ENCODE peak calls at places on chromosomes 4 and X, in four cellular contexts. One of them, this sample, is unnamed.

GRCh38 chr4:15436515-15436914 is 8.7 kb downstream of the C1QTNF7 start:
- DNase-seq in K562: no peak
- DNase-seq in A549: no peak
- DNase-seq in endothelial cell of umbilical vein: peak
- DNase-seq in this sample: no peak

GRCh38 chr4:3340703-3341088 is 47.9 kb downstream of the RGS12 start:
- DNase-seq in K562: no peak
- DNase-seq in A549: peak
- DNase-seq in endothelial cell of umbilical vein: no peak
- DNase-seq in this sample: no peak

GRCh38 chr4:137905930-137906329 is 336.2 kb downstream of the SLC7A11 start:
- DNase-seq in K562: no peak
- DNase-seq in A549: no peak
- DNase-seq in endothelial cell of umbilical vein: no peak
- DNase-seq in this sample: no peak

GRCh38 chr4:159487284-159487747 is 384.4 kb downstream of the RAPGEF2 start:
- DNase-seq in K562: peak
- DNase-seq in A549: peak
- DNase-seq in endothelial cell of umbilical vein: peak
- DNase-seq in this sample: peak

GRCh38 chrX:38260231-38260630 is 39.6 kb upstream of the SRPX start:
- DNase-seq in K562: peak
- DNase-seq in A549: peak
- DNase-seq in endothelial cell of umbilical vein: peak
- DNase-seq in this sample: peak

GRCh38 chr4:111689731-111690130 is 455.5 kb upstream of the FAM241A start:
- DNase-seq in K562: no peak
- DNase-seq in A549: no peak
- DNase-seq in endothelial cell of umbilical vein: no peak
- DNase-seq in this sample: no peak

GRCh38 chr4:167966161-167966560 is 126.2 kb upstream of the ANXA10 start:
- DNase-seq in K562: no peak
- DNase-seq in A549: no peak
- DNase-seq in endothelial cell of umbilical vein: peak
- DNase-seq in this sample: no peak

GRCh38 chrX:24494544-24495113 is 29.5 kb downstream of the PDK3 start:
- DNase-seq in K562: no peak
- DNase-seq in A549: peak
- DNase-seq in endothelial cell of umbilical vein: peak
- DNase-seq in this sample: no peak

GRCh38 chrX:121958886-121959285 is 911.5 kb downstream of the GLUD2 start:
- DNase-seq in K562: no peak
- DNase-seq in A549: no peak
- DNase-seq in endothelial cell of umbilical vein: no peak
- DNase-seq in this sample: no peak

GRCh38 chr4:80192937-80193336 is 4.4 kb upstream of the PRDM8 start:
- DNase-seq in K562: no peak
- DNase-seq in A549: no peak
- DNase-seq in endothelial cell of umbilical vein: no peak
- DNase-seq in this sample: no peak

GRCh38 chr4:18815779-18816173 is 794.2 kb upstream of the LCORL start:
- DNase-seq in K562: no peak
- DNase-seq in A549: no peak
- DNase-seq in endothelial cell of umbilical vein: no peak
- DNase-seq in this sample: no peak

GRCh38 chr4:114178392-114178791 is 198.9 kb upstream of the ARSJ start:
- DNase-seq in K562: no peak
- DNase-seq in A549: no peak
- DNase-seq in endothelial cell of umbilical vein: peak
- DNase-seq in this sample: no peak

GRCh38 chr4:78951862-78952472 is 12.7 kb upstream of the PAQR3 start:
- DNase-seq in K562: peak
- DNase-seq in A549: peak
- DNase-seq in endothelial cell of umbilical vein: peak
- DNase-seq in this sample: no peak

GRCh38 chr4:89583106-89583505 is 253.9 kb downstream of the SNCA start:
- DNase-seq in K562: no peak
- DNase-seq in A549: no peak
- DNase-seq in endothelial cell of umbilical vein: no peak
- DNase-seq in this sample: no peak

GRCh38 chr4:108931926-108932325 is 169.1 kb upstream of the ETNPPL start:
- DNase-seq in K562: no peak
- DNase-seq in A549: no peak
- DNase-seq in endothelial cell of umbilical vein: no peak
- DNase-seq in this sample: no peak

GRCh38 chrX:138128025-138128671 is 562.2 kb downstream of the ZIC3 start:
- DNase-seq in K562: peak
- DNase-seq in A549: peak
- DNase-seq in endothelial cell of umbilical vein: peak
- DNase-seq in this sample: no peak

GRCh38 chr4:149997881-149998421 is 80.3 kb upstream of the DCLK2 start:
- DNase-seq in K562: no peak
- DNase-seq in A549: peak
- DNase-seq in endothelial cell of umbilical vein: peak
- DNase-seq in this sample: no peak

GRCh38 chrX:9312922-9313867 is 151.7 kb upstream of the TBL1X start:
- DNase-seq in K562: peak
- DNase-seq in A549: peak
- DNase-seq in endothelial cell of umbilical vein: peak
- DNase-seq in this sample: peak

GRCh38 chrX:135740683-135741149 is 27.3 kb downstream of the CT45A3 start:
- DNase-seq in K562: peak
- DNase-seq in A549: peak
- DNase-seq in endothelial cell of umbilical vein: peak
- DNase-seq in this sample: peak

GRCh38 chrX:115642895-115643530 is 82.0 kb downstream of the PLS3 start:
- DNase-seq in K562: peak
- DNase-seq in A549: peak
- DNase-seq in endothelial cell of umbilical vein: peak
- DNase-seq in this sample: peak

GRCh38 chrX:115639481-115639880 is 78.5 kb downstream of the PLS3 start:
- DNase-seq in K562: no peak
- DNase-seq in A549: no peak
- DNase-seq in endothelial cell of umbilical vein: peak
- DNase-seq in this sample: no peak

GRCh38 chrX:115642304-115642703 is 81.3 kb downstream of the PLS3 start:
- DNase-seq in K562: no peak
- DNase-seq in A549: peak
- DNase-seq in endothelial cell of umbilical vein: no peak
- DNase-seq in this sample: no peak
- TF ChIP-seq JUN in K562: no peak
- TF ChIP-seq JUN in A549: no peak
- TF ChIP-seq JUN in endothelial cell of umbilical vein: no peak
- TF ChIP-seq JUN in this sample: no peak

GRCh38 chr4:604131-604530 is 21.2 kb upstream of the PDE6B start:
- DNase-seq in K562: no peak
- DNase-seq in A549: no peak
- DNase-seq in endothelial cell of umbilical vein: no peak
- DNase-seq in this sample: no peak
- TF ChIP-seq MAX in K562: no peak
- TF ChIP-seq MAX in A549: no peak
- TF ChIP-seq MAX in endothelial cell of umbilical vein: no peak
- TF ChIP-seq MAX in this sample: no peak

GRCh38 chr4:127632420-127633403 is at the start of gene INTU:
- DNase-seq in K562: peak
- DNase-seq in A549: peak
- DNase-seq in endothelial cell of umbilical vein: peak
- DNase-seq in this sample: peak
- TF ChIP-seq JUN in K562: no peak
- TF ChIP-seq JUN in A549: no peak
- TF ChIP-seq JUN in endothelial cell of umbilical vein: no peak
- TF ChIP-seq JUN in this sample: no peak

GRCh38 chr4:6319530-6320150 is 50.0 kb downstream of the WFS1 start:
- DNase-seq in K562: no peak
- DNase-seq in A549: no peak
- DNase-seq in endothelial cell of umbilical vein: no peak
- DNase-seq in this sample: no peak
- TF ChIP-seq MAX in K562: no peak
- TF ChIP-seq MAX in A549: no peak
- TF ChIP-seq MAX in endothelial cell of umbilical vein: no peak
- TF ChIP-seq MAX in this sample: no peak

DNA sequence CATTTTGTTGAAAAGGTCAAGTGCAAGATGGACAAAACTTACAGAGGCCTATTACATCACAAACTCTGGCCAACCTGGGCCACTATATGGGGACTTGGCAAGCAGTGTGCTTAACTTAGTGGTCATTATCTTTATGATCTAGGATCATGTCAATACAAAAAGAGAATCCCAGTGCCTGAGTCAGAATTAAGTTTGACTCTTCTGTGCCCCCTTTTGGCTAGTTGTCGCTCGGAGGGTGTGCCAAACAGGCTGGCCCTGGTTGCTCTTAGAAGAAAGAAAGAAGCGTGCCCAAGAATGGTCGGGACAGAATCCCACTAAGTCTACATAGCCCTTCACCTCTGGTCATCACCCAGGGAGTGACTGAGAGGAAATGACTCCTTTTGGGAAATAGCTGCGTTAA is 100.1 kb downstream of the EIF4E start:
- DNase-seq in K562: no peak
- DNase-seq in A549: peak
- DNase-seq in endothelial cell of umbilical vein: no peak
- DNase-seq in this sample: peak
- TF ChIP-seq JUN in K562: no peak
- TF ChIP-seq JUN in A549: no peak
- TF ChIP-seq JUN in endothelial cell of umbilical vein: no peak
- TF ChIP-seq JUN in this sample: no peak

DNA sequence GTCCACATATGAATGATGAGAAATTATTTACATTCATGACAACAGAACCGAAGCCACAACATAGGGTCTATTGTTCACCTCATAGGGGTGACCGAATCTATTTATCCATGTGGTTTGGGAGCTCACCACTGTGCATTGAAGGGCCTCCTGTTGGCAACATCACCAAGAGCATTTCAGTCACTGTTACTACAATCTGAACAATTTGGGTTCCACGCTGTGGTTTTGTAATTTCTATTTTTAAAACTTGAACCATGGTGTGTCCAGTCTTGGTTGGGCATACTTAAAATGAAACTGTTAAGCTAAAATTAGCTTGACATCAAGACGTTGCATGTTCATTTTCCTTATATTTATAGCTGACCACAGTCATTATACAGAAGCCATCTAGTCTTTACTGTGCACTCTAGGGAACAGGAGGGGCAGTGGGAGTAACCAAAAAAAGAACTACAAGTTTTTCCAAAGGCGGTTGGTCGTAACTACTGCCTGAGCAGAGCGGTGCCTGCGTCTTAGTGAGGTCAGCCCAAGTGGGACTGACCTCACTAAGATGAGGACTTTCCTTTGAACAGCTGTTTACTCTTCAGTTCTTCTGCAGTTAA is 192.1 kb downstream of the SPRY1 start:
- DNase-seq in K562: no peak
- DNase-seq in A549: peak
- DNase-seq in endothelial cell of umbilical vein: no peak
- DNase-seq in this sample: no peak
- TF ChIP-seq MAX in K562: no peak
- TF ChIP-seq MAX in A549: no peak
- TF ChIP-seq MAX in endothelial cell of umbilical vein: no peak
- TF ChIP-seq MAX in this sample: no peak

GRCh38 chrX:40063555-40063954 is 34.2 kb downstream of the BCOR start:
- DNase-seq in K562: no peak
- DNase-seq in A549: no peak
- DNase-seq in endothelial cell of umbilical vein: no peak
- DNase-seq in this sample: no peak

GRCh38 chrX:40061005-40061404 is 36.8 kb downstream of the BCOR start:
- DNase-seq in K562: no peak
- DNase-seq in A549: no peak
- DNase-seq in endothelial cell of umbilical vein: no peak
- DNase-seq in this sample: no peak

GRCh38 chrX:40060356-40060845 is 37.4 kb downstream of the BCOR start:
- DNase-seq in K562: no peak
- DNase-seq in A549: no peak
- DNase-seq in endothelial cell of umbilical vein: no peak
- DNase-seq in this sample: no peak

GRCh38 chrX:40062525-40063193 is 35.1 kb downstream of the BCOR start:
- DNase-seq in K562: no peak
- DNase-seq in A549: no peak
- DNase-seq in endothelial cell of umbilical vein: no peak
- DNase-seq in this sample: no peak

GRCh38 chrX:40061871-40062524 is 35.8 kb downstream of the BCOR start:
- DNase-seq in K562: no peak
- DNase-seq in A549: no peak
- DNase-seq in endothelial cell of umbilical vein: no peak
- DNase-seq in this sample: peak
- TF ChIP-seq JUN in K562: no peak
- TF ChIP-seq JUN in A549: no peak
- TF ChIP-seq JUN in endothelial cell of umbilical vein: no peak
- TF ChIP-seq JUN in this sample: no peak

GRCh38 chr4:48129307-48130014 is 4.6 kb downstream of the TXK start:
- DNase-seq in K562: no peak
- DNase-seq in A549: peak
- DNase-seq in endothelial cell of umbilical vein: no peak
- DNase-seq in this sample: no peak

GRCh38 chr4:48137766-48138349 is 3.8 kb upstream of the TXK start:
- DNase-seq in K562: no peak
- DNase-seq in A549: no peak
- DNase-seq in endothelial cell of umbilical vein: no peak
- DNase-seq in this sample: no peak

GRCh38 chr4:48131736-48132135 is 2.3 kb downstream of the TXK start:
- DNase-seq in K562: no peak
- DNase-seq in A549: no peak
- DNase-seq in endothelial cell of umbilical vein: no peak
- DNase-seq in this sample: no peak

GRCh38 chr4:48130100-48130499 is 4.0 kb downstream of the TXK start:
- DNase-seq in K562: no peak
- DNase-seq in A549: no peak
- DNase-seq in endothelial cell of umbilical vein: no peak
- DNase-seq in this sample: no peak

GRCh38 chr4:48133668-48134444 is at the start of gene TXK:
- DNase-seq in K562: no peak
- DNase-seq in A549: no peak
- DNase-seq in endothelial cell of umbilical vein: peak
- DNase-seq in this sample: no peak
- TF ChIP-seq MAX in K562: no peak
- TF ChIP-seq MAX in A549: no peak
- TF ChIP-seq MAX in endothelial cell of umbilical vein: no peak
- TF ChIP-seq MAX in this sample: no peak

This sample was measured in WTC11.